ENCODE peak calls at places on chromosome 3, in ten cellular contexts. S, M, J, H, I, P, V, N, F and A are unnamed samples.

GRCh38 chr3:173622156-173622555 is 224.6 kb downstream of the NLGN1 start:
- DNase-seq in S (no peak), M (no peak), J (no peak), H (no peak), I (no peak), P (no peak), V (no peak), N (no peak), F (no peak), A (no peak)

GRCh38 chr3:152466784-152467183 is 198.1 kb downstream of the MBNL1 start:
- DNase-seq in S (no peak), M (no peak), J (no peak), H (no peak), I (no peak), P (no peak), V (no peak), N (no peak), F (peak; percentile 51), A (no peak)

GRCh38 chr3:157091096-157091833 is 68.7 kb downstream of the CCNL1 start:
- DNase-seq in S (no peak), M (no peak), J (no peak), H (no peak), I (no peak), P (no peak), V (no peak), N (no peak), F (no peak), A (no peak)

GRCh38 chr3:168511428-168512014 is 415.8 kb upstream of the GOLIM4 start:
- DNase-seq in S (no peak), M (no peak), J (no peak), H (no peak), I (no peak), P (no peak), V (no peak), N (no peak), F (no peak), A (no peak)

GRCh38 chr3:72452745-72453144 is 395.5 kb downstream of the SHQ1 start:
- DNase-seq in S (no peak), M (no peak), J (no peak), H (no peak), I (no peak), P (no peak), V (no peak), N (no peak), F (no peak), A (no peak)

GRCh38 chr3:172106989-172107388 is 67.6 kb downstream of the FNDC3B start:
- DNase-seq in S (no peak), M (peak; percentile 29), J (no peak), H (no peak), I (no peak), P (no peak), V (no peak), N (peak; percentile 60), F (no peak), A (no peak)

GRCh38 chr3:177110308-177111254 is 86.7 kb downstream of the TBL1XR1 start:
- DNase-seq in S (no peak), M (no peak), J (no peak), H (no peak), I (no peak), P (no peak), V (no peak), N (no peak), F (no peak), A (no peak)

GRCh38 chr3:170383567-170383966 is 26.1 kb downstream of the SKIL start:
- DNase-seq in S (no peak), M (no peak), J (no peak), H (no peak), I (no peak), P (no peak), V (no peak), N (no peak), F (no peak), A (no peak)

GRCh38 chr3:191068946-191069813 is 129.9 kb upstream of the OSTN start:
- DNase-seq in S (no peak), M (no peak), J (no peak), H (no peak), I (no peak), P (no peak), V (no peak), N (no peak), F (no peak), A (no peak)

DNA sequence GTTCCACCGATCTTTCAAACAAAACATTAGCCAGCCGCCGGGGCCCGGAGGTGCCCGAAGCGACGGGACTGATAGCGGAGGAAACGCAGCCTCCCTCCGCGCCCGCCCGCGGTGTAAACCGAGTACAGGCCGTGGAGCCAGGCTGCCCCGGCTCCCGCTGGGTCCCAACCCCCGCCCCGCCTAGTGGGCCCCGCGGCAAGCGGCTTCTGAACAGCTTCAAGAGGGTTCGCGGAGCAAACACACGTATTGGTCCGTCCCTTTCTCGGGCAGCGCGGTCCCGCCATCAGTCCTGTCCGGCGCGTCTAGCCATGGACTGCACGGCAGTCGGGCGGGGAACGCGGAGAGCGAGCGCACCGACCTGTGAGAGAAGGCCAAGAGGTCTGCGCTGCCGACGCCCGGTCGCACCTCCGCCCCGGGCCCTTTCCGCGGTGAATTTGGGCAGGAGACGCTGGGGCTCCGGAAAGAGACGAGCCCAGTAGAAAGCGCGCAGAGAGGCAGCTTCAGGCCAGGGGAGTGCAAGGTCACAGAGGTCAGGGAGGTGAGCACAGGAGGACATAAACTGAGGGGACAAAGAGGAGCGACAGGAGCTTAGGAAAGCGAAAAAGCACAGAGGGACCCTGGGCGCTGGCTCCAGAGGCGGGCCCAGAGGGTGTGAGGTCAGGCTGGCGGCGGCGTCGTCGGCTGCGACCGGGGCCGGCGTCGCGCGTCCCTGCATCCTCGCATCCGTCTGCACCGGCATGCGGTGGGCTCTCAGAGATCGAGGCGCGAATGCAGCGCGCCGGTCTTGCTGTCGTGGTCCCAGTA is 1.9 kb downstream of the FOXL2 start:
- DNase-seq in S (no peak), M (no peak), J (peak; percentile 77), H (no peak), I (no peak), P (no peak), V (no peak), N (no peak), F (no peak), A (no peak)
- TF ChIP-seq POLR2A in S (no peak), M (no peak), J (no peak), H (no peak), I (no peak), P (no peak), V (no peak), N (no peak), F (no peak), A (no peak)

DNA sequence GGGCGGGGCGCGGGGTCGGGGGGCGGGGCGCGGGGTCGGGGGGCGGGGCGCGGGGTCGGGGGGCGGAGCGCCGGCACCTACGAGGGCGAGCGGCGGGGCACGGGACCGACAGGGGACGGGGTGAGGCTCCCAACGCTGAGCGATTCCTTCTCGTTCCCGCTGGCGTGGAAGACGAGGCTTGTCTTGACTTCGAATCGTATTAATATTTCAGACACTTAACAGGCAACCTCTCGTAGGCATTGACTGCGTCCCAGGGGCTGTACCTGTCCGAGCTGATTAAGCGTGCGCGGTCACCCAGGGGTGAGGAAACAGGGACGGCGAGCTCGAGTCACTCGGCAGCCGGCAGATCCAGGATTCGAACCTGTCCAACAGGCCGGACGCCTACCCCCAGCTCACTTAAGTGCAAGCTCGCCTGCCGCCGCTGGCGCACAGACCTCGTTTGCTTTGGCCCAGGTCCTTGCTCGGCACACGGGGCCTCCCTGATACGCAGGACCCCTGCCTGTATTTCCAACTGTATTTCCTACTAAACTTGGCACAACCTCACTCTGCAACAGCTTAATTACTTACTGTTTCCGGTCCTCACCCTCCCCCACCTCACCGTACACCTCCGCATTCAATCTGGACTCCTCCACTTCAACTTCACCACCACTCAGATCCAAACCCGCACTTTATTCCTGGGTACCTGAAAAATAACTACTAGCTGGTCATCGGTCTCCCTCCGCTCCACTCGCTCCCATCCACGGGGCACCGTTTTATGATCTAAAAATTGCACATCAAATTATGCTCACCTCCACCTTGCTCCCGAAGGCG is 680 bp upstream of the ZXDC start:
- DNase-seq in S (no peak), M (no peak), J (peak; percentile 86), H (peak; percentile 54), I (no peak), P (peak; percentile 36), V (no peak), N (peak; percentile 53), F (no peak), A (no peak)
- TF ChIP-seq POLR2A in S (peak; percentile 54), M (peak; percentile 40), J (no peak), H (no peak), I (peak; percentile 52), P (no peak), V (no peak), N (peak; percentile 54), F (peak; percentile 66), A (no peak)

GRCh38 chr3:69084326-69084667 is 440 bp upstream of the ARL6IP5 start:
- DNase-seq in S (no peak), M (no peak), J (no peak), H (no peak), I (no peak), P (no peak), V (no peak), N (no peak), F (peak; percentile 42), A (no peak)

GRCh38 chr3:69079269-69080159 is 651 bp downstream of the UBA3 start:
- DNase-seq in S (no peak), M (no peak), J (no peak), H (no peak), I (no peak), P (no peak), V (no peak), N (no peak), F (peak; percentile 35), A (no peak)

GRCh38 chr3:69082805-69083204 is 1.9 kb upstream of the ARL6IP5 start:
- DNase-seq in S (no peak), M (no peak), J (no peak), H (no peak), I (no peak), P (no peak), V (no peak), N (no peak), F (no peak), A (peak; percentile 39)

GRCh38 chr3:69081583-69082262 is 1.6 kb upstream of the UBA3 start:
- DNase-seq in S (no peak), M (no peak), J (no peak), H (no peak), I (no peak), P (no peak), V (no peak), N (no peak), F (no peak), A (no peak)

DNA sequence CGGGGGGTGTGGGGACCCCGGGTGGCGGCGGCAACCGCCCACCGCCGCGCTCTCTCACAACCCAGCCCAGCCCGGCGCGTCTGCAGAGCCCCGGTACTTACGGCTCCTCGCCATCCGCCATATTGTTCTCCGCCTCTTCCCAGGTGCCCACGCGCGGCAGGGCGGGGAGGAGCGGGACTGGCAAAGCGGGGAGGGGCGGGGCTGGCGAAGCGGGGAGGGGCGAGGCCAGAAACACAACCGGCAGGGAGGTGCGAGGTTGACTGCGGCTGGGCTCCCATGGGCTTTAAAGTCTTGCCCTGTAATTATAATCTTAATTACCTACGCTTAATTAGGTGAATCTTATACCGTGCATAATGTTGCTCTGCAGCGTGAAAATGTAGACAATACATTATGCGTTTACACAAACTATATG is at the start of gene UBA3:
- DNase-seq in S (peak; percentile 36), M (peak; percentile 95), J (peak; percentile 96), H (peak; percentile 56), I (peak; percentile 94), P (peak; percentile 72), V (peak; percentile 66), N (peak; percentile 88), F (peak; percentile 76), A (peak; percentile 51)
- TF ChIP-seq POLR2A in S (peak; percentile 86), M (peak; percentile 41), J (peak; percentile 25), H (no peak), I (peak; percentile 18), P (no peak), V (peak; percentile 80), N (no peak), F (peak; percentile 37), A (peak; percentile 80)

GRCh38 chr3:197554562-197555280 is 1.0 kb downstream of the BDH1 start:
- DNase-seq in S (peak; percentile 92), M (peak; percentile 96), J (peak; percentile 97), H (peak; percentile 92), I (peak; percentile 98), P (peak; percentile 69), V (peak; percentile 97), N (peak; percentile 84), F (no peak), A (peak; percentile 94)
- TF ChIP-seq POLR2A in S (peak; percentile 52), M (peak; percentile 30), J (peak; percentile 67), H (no peak), I (peak; percentile 59), P (no peak), V (peak; percentile 71), N (peak; percentile 14), F (no peak), A (peak; percentile 72)